ENCODE peak calls at places on chromosome 13, in ten cellular contexts. One of them, this sample, is unnamed.

GRCh38 chr13:35566340-35566739 is 89.9 kb upstream of the MAB21L1 start:
- DNase-seq in sigmoid colon: no peak
- DNase-seq in spleen: no peak
- DNase-seq in breast epithelium: no peak
- DNase-seq in heart left ventricle: no peak
- DNase-seq in adrenal gland: no peak
- DNase-seq in lower leg skin: no peak
- DNase-seq in ovary: no peak
- DNase-seq in transverse colon: no peak
- DNase-seq in IMR-90: no peak
- DNase-seq in this sample: no peak

GRCh38 chr13:22883961-22884360 is 296.8 kb upstream of the SGCG start:
- DNase-seq in sigmoid colon: no peak
- DNase-seq in spleen: no peak
- DNase-seq in breast epithelium: no peak
- DNase-seq in heart left ventricle: no peak
- DNase-seq in adrenal gland: no peak
- DNase-seq in lower leg skin: no peak
- DNase-seq in ovary: no peak
- DNase-seq in transverse colon: no peak
- DNase-seq in IMR-90: no peak
- DNase-seq in this sample: no peak

GRCh38 chr13:24274452-24274971 is 34.9 kb upstream of the C1QTNF9 start:
- DNase-seq in sigmoid colon: no peak
- DNase-seq in spleen: peak
- DNase-seq in breast epithelium: no peak
- DNase-seq in heart left ventricle: peak
- DNase-seq in adrenal gland: no peak
- DNase-seq in lower leg skin: no peak
- DNase-seq in ovary: peak
- DNase-seq in transverse colon: peak
- DNase-seq in IMR-90: peak
- DNase-seq in this sample: no peak

GRCh38 chr13:89751537-89751936 is 1596.0 kb upstream of the MIR17HG start:
- DNase-seq in sigmoid colon: no peak
- DNase-seq in spleen: no peak
- DNase-seq in breast epithelium: no peak
- DNase-seq in heart left ventricle: no peak
- DNase-seq in adrenal gland: no peak
- DNase-seq in lower leg skin: no peak
- DNase-seq in ovary: no peak
- DNase-seq in transverse colon: no peak
- DNase-seq in IMR-90: no peak
- DNase-seq in this sample: no peak

GRCh38 chr13:92414851-92415250 is 811.8 kb upstream of the GPC6 start:
- DNase-seq in sigmoid colon: no peak
- DNase-seq in spleen: no peak
- DNase-seq in breast epithelium: no peak
- DNase-seq in heart left ventricle: no peak
- DNase-seq in adrenal gland: no peak
- DNase-seq in lower leg skin: no peak
- DNase-seq in ovary: no peak
- DNase-seq in transverse colon: no peak
- DNase-seq in IMR-90: no peak
- DNase-seq in this sample: no peak

GRCh38 chr13:100665403-100665802 is 9.2 kb downstream of the TMTC4 start:
- DNase-seq in sigmoid colon: no peak
- DNase-seq in spleen: no peak
- DNase-seq in breast epithelium: no peak
- DNase-seq in heart left ventricle: no peak
- DNase-seq in adrenal gland: no peak
- DNase-seq in lower leg skin: no peak
- DNase-seq in ovary: no peak
- DNase-seq in transverse colon: no peak
- DNase-seq in IMR-90: no peak
- DNase-seq in this sample: no peak

GRCh38 chr13:40194204-40194806 is 472.1 kb downstream of the FOXO1 start:
- DNase-seq in sigmoid colon: no peak
- DNase-seq in spleen: no peak
- DNase-seq in breast epithelium: no peak
- DNase-seq in heart left ventricle: peak
- DNase-seq in adrenal gland: no peak
- DNase-seq in lower leg skin: no peak
- DNase-seq in ovary: no peak
- DNase-seq in transverse colon: no peak
- DNase-seq in IMR-90: no peak
- DNase-seq in this sample: no peak

GRCh38 chr13:21567714-21568113 is 36.3 kb downstream of the MICU2 start:
- DNase-seq in sigmoid colon: no peak
- DNase-seq in spleen: no peak
- DNase-seq in breast epithelium: no peak
- DNase-seq in heart left ventricle: no peak
- DNase-seq in adrenal gland: no peak
- DNase-seq in lower leg skin: no peak
- DNase-seq in ovary: no peak
- DNase-seq in transverse colon: no peak
- DNase-seq in IMR-90: peak
- DNase-seq in this sample: no peak

GRCh38 chr13:77979721-77980377 is 61.2 kb upstream of the EDNRB start:
- DNase-seq in sigmoid colon: no peak
- DNase-seq in spleen: no peak
- DNase-seq in breast epithelium: no peak
- DNase-seq in heart left ventricle: no peak
- DNase-seq in adrenal gland: no peak
- DNase-seq in lower leg skin: no peak
- DNase-seq in ovary: no peak
- DNase-seq in transverse colon: no peak
- DNase-seq in IMR-90: no peak
- DNase-seq in this sample: no peak

GRCh38 chr13:101231751-101232428 is 184.4 kb downstream of the NALCN start:
- DNase-seq in sigmoid colon: no peak
- DNase-seq in spleen: no peak
- DNase-seq in breast epithelium: no peak
- DNase-seq in heart left ventricle: no peak
- DNase-seq in adrenal gland: no peak
- DNase-seq in lower leg skin: no peak
- DNase-seq in ovary: no peak
- DNase-seq in transverse colon: no peak
- DNase-seq in IMR-90: peak
- DNase-seq in this sample: no peak

GRCh38 chr13:110713981-110714797 is 689 bp downstream of the ING1 start:
- DNase-seq in sigmoid colon: peak
- DNase-seq in spleen: peak
- DNase-seq in breast epithelium: peak
- DNase-seq in heart left ventricle: peak
- DNase-seq in adrenal gland: peak
- DNase-seq in lower leg skin: peak
- DNase-seq in ovary: peak
- DNase-seq in transverse colon: peak
- DNase-seq in IMR-90: peak
- DNase-seq in this sample: peak

GRCh38 chr13:75978815-75979214 is 342.7 kb downstream of the LMO7 start:
- DNase-seq in sigmoid colon: no peak
- DNase-seq in spleen: no peak
- DNase-seq in breast epithelium: no peak
- DNase-seq in heart left ventricle: no peak
- DNase-seq in adrenal gland: no peak
- DNase-seq in lower leg skin: no peak
- DNase-seq in ovary: no peak
- DNase-seq in transverse colon: no peak
- DNase-seq in IMR-90: no peak
- DNase-seq in this sample: no peak

GRCh38 chr13:82758056-82758455 is 1124.2 kb downstream of the SLITRK1 start:
- DNase-seq in sigmoid colon: no peak
- DNase-seq in spleen: no peak
- DNase-seq in breast epithelium: no peak
- DNase-seq in heart left ventricle: no peak
- DNase-seq in adrenal gland: no peak
- DNase-seq in lower leg skin: no peak
- DNase-seq in ovary: no peak
- DNase-seq in transverse colon: no peak
- DNase-seq in IMR-90: peak
- DNase-seq in this sample: no peak
- TF ChIP-seq CTCF in sigmoid colon: no peak
- TF ChIP-seq CTCF in spleen: no peak
- TF ChIP-seq CTCF in breast epithelium: no peak
- TF ChIP-seq CTCF in heart left ventricle: no peak
- TF ChIP-seq CTCF in adrenal gland: no peak
- TF ChIP-seq CTCF in lower leg skin: no peak
- TF ChIP-seq CTCF in ovary: no peak
- TF ChIP-seq CTCF in transverse colon: no peak
- TF ChIP-seq CTCF in IMR-90: peak
- TF ChIP-seq CTCF in this sample: no peak

GRCh38 chr13:49314344-49314882 is 66.7 kb downstream of the CDADC1 start:
- DNase-seq in sigmoid colon: no peak
- DNase-seq in spleen: no peak
- DNase-seq in breast epithelium: no peak
- DNase-seq in heart left ventricle: no peak
- DNase-seq in adrenal gland: no peak
- DNase-seq in lower leg skin: no peak
- DNase-seq in ovary: no peak
- DNase-seq in transverse colon: no peak
- DNase-seq in IMR-90: peak
- DNase-seq in this sample: no peak
- H3K4me3 ChIP-seq in sigmoid colon: no peak
- H3K4me3 ChIP-seq in spleen: no peak
- H3K4me3 ChIP-seq in breast epithelium: peak
- H3K4me3 ChIP-seq in heart left ventricle: no peak
- H3K4me3 ChIP-seq in adrenal gland: no peak
- H3K4me3 ChIP-seq in lower leg skin: no peak
- H3K4me3 ChIP-seq in ovary: no peak
- H3K4me3 ChIP-seq in transverse colon: no peak
- H3K4me3 ChIP-seq in IMR-90: no peak
- H3K4me3 ChIP-seq in this sample: no peak

DNA sequence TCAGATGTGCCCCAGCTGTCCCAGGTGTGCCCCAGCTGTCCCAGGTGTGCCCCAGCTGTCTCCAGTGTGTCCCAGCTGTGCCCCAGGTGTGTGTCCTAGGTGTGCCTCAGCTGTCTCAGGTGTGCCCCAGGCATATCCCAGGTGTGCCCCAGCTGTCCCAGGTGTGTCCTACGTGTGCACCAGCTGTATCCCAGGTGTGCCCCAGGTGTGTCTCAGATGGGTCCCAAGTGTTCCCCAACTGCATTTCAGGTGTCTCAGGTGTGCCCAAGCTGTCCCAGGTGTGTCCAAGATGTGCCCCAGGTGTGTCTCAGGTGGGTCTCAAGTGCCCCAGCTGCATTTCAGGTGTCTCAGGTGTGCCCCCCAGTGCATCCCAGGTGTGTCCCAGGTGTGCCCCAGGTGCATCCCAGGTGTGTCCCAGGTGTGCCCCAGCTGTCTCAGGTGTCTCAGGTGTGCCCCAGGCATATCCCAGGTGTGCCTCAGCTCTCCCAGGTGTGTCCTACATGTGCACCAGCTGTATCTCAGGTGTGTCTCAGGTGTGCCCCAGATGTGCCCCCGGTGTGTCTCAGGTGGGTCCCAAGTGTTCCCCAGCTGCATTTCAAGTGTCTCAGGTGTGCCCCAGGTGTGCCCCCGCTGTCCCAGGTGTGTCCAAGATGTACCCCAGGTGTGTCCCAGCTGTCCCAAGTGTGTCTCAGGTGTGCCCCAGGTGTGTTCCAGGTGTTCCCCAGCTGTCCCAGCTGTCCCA is 1.3 kb upstream of the GRK1 start:
- DNase-seq in sigmoid colon: peak
- DNase-seq in spleen: peak
- DNase-seq in breast epithelium: peak
- DNase-seq in heart left ventricle: no peak
- DNase-seq in adrenal gland: no peak
- DNase-seq in lower leg skin: no peak
- DNase-seq in ovary: no peak
- DNase-seq in transverse colon: peak
- DNase-seq in IMR-90: no peak
- DNase-seq in this sample: no peak
- TF ChIP-seq POLR2A in sigmoid colon: no peak
- TF ChIP-seq POLR2A in spleen: no peak
- TF ChIP-seq POLR2A in breast epithelium: no peak
- TF ChIP-seq POLR2A in heart left ventricle: no peak
- TF ChIP-seq POLR2A in adrenal gland: no peak
- TF ChIP-seq POLR2A in lower leg skin: no peak
- TF ChIP-seq POLR2A in ovary: no peak
- TF ChIP-seq POLR2A in transverse colon: no peak
- TF ChIP-seq POLR2A in IMR-90: no peak
- TF ChIP-seq POLR2A in this sample: no peak

GRCh38 chr13:51935326-51936171 is 73.8 kb downstream of the CCDC70 start:
- DNase-seq in sigmoid colon: no peak
- DNase-seq in spleen: no peak
- DNase-seq in breast epithelium: no peak
- DNase-seq in heart left ventricle: no peak
- DNase-seq in adrenal gland: no peak
- DNase-seq in lower leg skin: no peak
- DNase-seq in ovary: no peak
- DNase-seq in transverse colon: peak
- DNase-seq in IMR-90: no peak
- DNase-seq in this sample: peak
- TF ChIP-seq CTCF in sigmoid colon: no peak
- TF ChIP-seq CTCF in spleen: no peak
- TF ChIP-seq CTCF in breast epithelium: peak
- TF ChIP-seq CTCF in heart left ventricle: no peak
- TF ChIP-seq CTCF in adrenal gland: no peak
- TF ChIP-seq CTCF in lower leg skin: no peak
- TF ChIP-seq CTCF in ovary: no peak
- TF ChIP-seq CTCF in transverse colon: peak
- TF ChIP-seq CTCF in IMR-90: peak
- TF ChIP-seq CTCF in this sample: peak

GRCh38 chr13:60165391-60166099 is 1.8 kb upstream of the DIAPH3 start:
- DNase-seq in sigmoid colon: no peak
- DNase-seq in spleen: no peak
- DNase-seq in breast epithelium: no peak
- DNase-seq in heart left ventricle: no peak
- DNase-seq in adrenal gland: no peak
- DNase-seq in lower leg skin: no peak
- DNase-seq in ovary: no peak
- DNase-seq in transverse colon: no peak
- DNase-seq in IMR-90: peak
- DNase-seq in this sample: no peak
- H3K4me3 ChIP-seq in sigmoid colon: no peak
- H3K4me3 ChIP-seq in spleen: no peak
- H3K4me3 ChIP-seq in breast epithelium: no peak
- H3K4me3 ChIP-seq in heart left ventricle: no peak
- H3K4me3 ChIP-seq in adrenal gland: no peak
- H3K4me3 ChIP-seq in lower leg skin: no peak
- H3K4me3 ChIP-seq in ovary: no peak
- H3K4me3 ChIP-seq in transverse colon: no peak
- H3K4me3 ChIP-seq in IMR-90: peak
- H3K4me3 ChIP-seq in this sample: no peak

GRCh38 chr13:49791214-49791752 is 1.2 kb downstream of the KPNA3 start:
- DNase-seq in sigmoid colon: no peak
- DNase-seq in spleen: no peak
- DNase-seq in breast epithelium: no peak
- DNase-seq in heart left ventricle: no peak
- DNase-seq in adrenal gland: no peak
- DNase-seq in lower leg skin: no peak
- DNase-seq in ovary: no peak
- DNase-seq in transverse colon: peak
- DNase-seq in IMR-90: peak
- DNase-seq in this sample: peak
- TF ChIP-seq POLR2A in sigmoid colon: no peak
- TF ChIP-seq POLR2A in spleen: no peak
- TF ChIP-seq POLR2A in breast epithelium: no peak
- TF ChIP-seq POLR2A in heart left ventricle: no peak
- TF ChIP-seq POLR2A in adrenal gland: no peak
- TF ChIP-seq POLR2A in lower leg skin: no peak
- TF ChIP-seq POLR2A in ovary: no peak
- TF ChIP-seq POLR2A in transverse colon: no peak
- TF ChIP-seq POLR2A in IMR-90: no peak
- TF ChIP-seq POLR2A in this sample: no peak

GRCh38 chr13:72412481-72412880 is 314.9 kb downstream of the MZT1 start:
- DNase-seq in sigmoid colon: no peak
- DNase-seq in spleen: no peak
- DNase-seq in breast epithelium: no peak
- DNase-seq in heart left ventricle: no peak
- DNase-seq in adrenal gland: no peak
- DNase-seq in lower leg skin: no peak
- DNase-seq in ovary: no peak
- DNase-seq in transverse colon: no peak
- DNase-seq in IMR-90: no peak
- DNase-seq in this sample: no peak
- TF ChIP-seq CTCF in sigmoid colon: no peak
- TF ChIP-seq CTCF in spleen: no peak
- TF ChIP-seq CTCF in breast epithelium: no peak
- TF ChIP-seq CTCF in heart left ventricle: no peak
- TF ChIP-seq CTCF in adrenal gland: no peak
- TF ChIP-seq CTCF in lower leg skin: no peak
- TF ChIP-seq CTCF in ovary: no peak
- TF ChIP-seq CTCF in transverse colon: no peak
- TF ChIP-seq CTCF in IMR-90: no peak
- TF ChIP-seq CTCF in this sample: no peak